ENCODE peak calls at places on chromosomes 6 and 20, in six cellular contexts. D, Y, Q, X, E and Z are unnamed samples.

GRCh38 chr6:215335-216034 is 76.8 kb upstream of the DUSP22 start:
- DNase-seq in Q (no peak), X (no peak), Y (no peak), E (no peak), D (peak), Z (no peak)

GRCh38 chr6:356828-357251 is 34.7 kb upstream of the IRF4 start:
- DNase-seq in D (no peak), X (peak), Q (no peak), E (no peak), Y (no peak), Z (peak)

GRCh38 chr6:145749632-145750031 is 14.3 kb upstream of the EPM2A start:
- DNase-seq in E (peak), Q (peak), X (no peak), Y (peak), D (peak), Z (no peak)

GRCh38 chr20:50575869-50576720 is 65.9 kb downstream of the PTPN1 start:
- DNase-seq in Y (peak), Q (peak), X (peak), E (peak), D (peak), Z (peak)

GRCh38 chr6:149925974-149926777 is 3.3 kb upstream of the RAET1G start:
- DNase-seq in D (peak), E (peak), X (peak), Y (peak), Q (peak), Z (peak)

GRCh38 chr6:50815436-50816114 is 3.1 kb upstream of the TFAP2B start:
- DNase-seq in Y (peak), X (no peak), Q (no peak), D (peak), E (peak), Z (no peak)

GRCh38 chr6:14844411-14844810 is 401.5 kb upstream of the JARID2 start:
- DNase-seq in X (no peak), D (no peak), Y (no peak), E (no peak), Q (no peak), Z (no peak)

GRCh38 chr6:2760882-2761842 is 4.0 kb upstream of the WRNIP1 start:
- DNase-seq in D (peak), Y (peak), X (no peak), Q (no peak), E (no peak), Z (no peak)

GRCh38 chr6:99522531-99522930 is 7.3 kb upstream of the USP45 start:
- DNase-seq in X (no peak), D (peak), Y (no peak), E (peak), Q (no peak), Z (no peak)

GRCh38 chr6:170044836-170045562 is 245.9 kb downstream of the DLL1 start:
- DNase-seq in Q (no peak), E (no peak), Y (no peak), D (no peak), X (no peak), Z (no peak)

GRCh38 chr6:100574836-100575235 is 110.1 kb upstream of the SIM1 start:
- DNase-seq in Q (no peak), Y (no peak), E (no peak), X (no peak), D (no peak), Z (no peak)